ENCODE peak calls at places on chromosomes 11 and 22, in seven cellular contexts. A is heart right ventricle; S is fibroblast of pulmonary artery; W is CD8-positive, alpha-beta T cell; J is CD4-positive, CD25-positive, alpha-beta regulatory T cell; G is ascending aorta; Z is neural progenitor cell. V is an unnamed sample.

GRCh38 chr22:25880524-25880923 is 138.5 kb downstream of the MYO18B start:
- DNase-seq in A (no peak), S (no peak), W (no peak), J (no peak), G (no peak), Z (no peak), V (no peak)

GRCh38 chr11:77705195-77705876 is 67.7 kb upstream of the CLNS1A start:
- DNase-seq in A (no peak), S (peak), W (no peak), J (no peak), G (no peak), Z (no peak), V (peak)

GRCh38 chr11:67389477-67389876 is 2.3 kb upstream of the RAD9A start:
- DNase-seq in A (no peak), S (no peak), W (peak), J (peak), G (no peak), Z (peak), V (no peak)

GRCh38 chr11:208177-208916 is 839 bp downstream of the RIC8A start:
- DNase-seq in A (peak), S (peak), W (peak), J (peak), G (peak), Z (peak), V (peak)

GRCh38 chr11:93407777-93408401 is 77.3 kb downstream of the DEUP1 start:
- DNase-seq in A (no peak), S (peak), W (no peak), J (no peak), G (no peak), Z (no peak), V (no peak)

GRCh38 chr11:111510311-111510710 is 1.9 kb downstream of the BTG4 start:
- DNase-seq in A (no peak), S (no peak), W (no peak), J (no peak), G (no peak), Z (no peak), V (no peak)

GRCh38 chr11:133920109-133920990 is 36.4 kb downstream of the IGSF9B start:
- DNase-seq in A (no peak), S (no peak), W (no peak), J (no peak), G (no peak), Z (no peak), V (no peak)

GRCh38 chr22:32518848-32519247 is 44.2 kb downstream of the FBXO7 start:
- DNase-seq in A (no peak), S (no peak), W (no peak), J (no peak), G (no peak), Z (no peak), V (peak)

GRCh38 chr11:74397531-74398243 is 546 bp downstream of the PGM2L1 start:
- DNase-seq in A (no peak), S (no peak), W (peak), J (peak), G (no peak), Z (peak), V (peak)

GRCh38 chr11:123194308-123195181 is 503 bp downstream of the CLMP start:
- DNase-seq in A (no peak), S (peak), W (no peak), J (no peak), G (no peak), Z (peak), V (peak)
- H3K4me3 ChIP-seq in A (peak), S (peak), W (peak), J (no peak), G (peak), Z (peak), V (peak)

GRCh38 chr11:12815150-12815523 is 140.9 kb downstream of the TEAD1 start:
- DNase-seq in A (no peak), S (no peak), W (no peak), J (no peak), G (no peak), Z (no peak), V (no peak)
- H3K4me3 ChIP-seq in A (peak), S (peak), W (no peak), J (no peak), G (peak), Z (no peak), V (no peak)

GRCh38 chr22:46047841-46048595 is 71.1 kb upstream of the WNT7B start:
- DNase-seq in A (no peak), S (no peak), W (no peak), J (no peak), G (peak), Z (no peak), V (no peak)

GRCh38 chr22:46046299-46046685 is 69.3 kb upstream of the WNT7B start:
- DNase-seq in A (no peak), S (no peak), W (no peak), J (no peak), G (peak), Z (no peak), V (no peak)

GRCh38 chr22:46044718-46045458 is 67.9 kb upstream of the WNT7B start:
- DNase-seq in A (no peak), S (no peak), W (no peak), J (no peak), G (peak), Z (peak), V (no peak)

GRCh38 chr22:46045459-46046298 is 68.7 kb upstream of the WNT7B start:
- DNase-seq in A (no peak), S (no peak), W (no peak), J (no peak), G (peak), Z (no peak), V (no peak)

GRCh38 chr22:46047226-46047625 is 70.3 kb upstream of the WNT7B start:
- DNase-seq in A (no peak), S (no peak), W (no peak), J (no peak), G (no peak), Z (no peak), V (no peak)
- H3K4me3 ChIP-seq in A (no peak), S (no peak), W (no peak), J (no peak), G (peak), Z (no peak), V (no peak)

GRCh38 chr11:63535734-63536133 is 874 bp upstream of the PLAAT4 start:
- DNase-seq in A (no peak), S (no peak), W (no peak), J (no peak), G (no peak), Z (no peak), V (no peak)

GRCh38 chr11:63534895-63535461 is 1.6 kb upstream of the PLAAT4 start:
- DNase-seq in A (no peak), S (no peak), W (peak), J (no peak), G (no peak), Z (no peak), V (no peak)

GRCh38 chr11:63534076-63534475 is 2.5 kb upstream of the PLAAT4 start:
- DNase-seq in A (no peak), S (no peak), W (no peak), J (no peak), G (no peak), Z (no peak), V (no peak)

GRCh38 chr11:63537293-63538101 is 889 bp downstream of the PLAAT4 start:
- DNase-seq in A (peak), S (peak), W (no peak), J (no peak), G (peak), Z (no peak), V (peak)

GRCh38 chr11:63536669-63537292 is at the start of gene PLAAT4:
- DNase-seq in A (peak), S (peak), W (no peak), J (peak), G (no peak), Z (no peak), V (peak)
- H3K4me3 ChIP-seq in A (peak), S (peak), W (peak), J (peak), G (peak), Z (no peak), V (peak)

GRCh38 chr11:27201454-27202302 is 161.1 kb downstream of the BBOX1 start:
- DNase-seq in A (peak), S (peak), W (no peak), J (no peak), G (no peak), Z (no peak), V (peak)
- H3K4me3 ChIP-seq in A (no peak), S (no peak), W (no peak), J (no peak), G (no peak), Z (no peak), V (no peak)

GRCh38 chr11:2914475-2915195 is 14.6 kb downstream of the PHLDA2 start:
- DNase-seq in A (peak), S (no peak), W (no peak), J (no peak), G (no peak), Z (no peak), V (no peak)
- H3K4me3 ChIP-seq in A (peak), S (no peak), W (no peak), J (no peak), G (no peak), Z (no peak), V (no peak)

GRCh38 chr22:37192232-37192631 is 4.2 kb upstream of the C1QTNF6 start:
- DNase-seq in A (no peak), S (no peak), W (no peak), J (no peak), G (no peak), Z (no peak), V (peak)

GRCh38 chr22:37189011-37189466 is 992 bp upstream of the C1QTNF6 start:
- DNase-seq in A (no peak), S (peak), W (no peak), J (no peak), G (no peak), Z (no peak), V (no peak)

GRCh38 chr22:37187891-37188761 is at the start of gene C1QTNF6:
- DNase-seq in A (no peak), S (peak), W (peak), J (no peak), G (no peak), Z (peak), V (no peak)

GRCh38 chr22:37192741-37193140 is 4.7 kb upstream of the C1QTNF6 start:
- DNase-seq in A (no peak), S (no peak), W (no peak), J (no peak), G (no peak), Z (no peak), V (no peak)

DNA sequence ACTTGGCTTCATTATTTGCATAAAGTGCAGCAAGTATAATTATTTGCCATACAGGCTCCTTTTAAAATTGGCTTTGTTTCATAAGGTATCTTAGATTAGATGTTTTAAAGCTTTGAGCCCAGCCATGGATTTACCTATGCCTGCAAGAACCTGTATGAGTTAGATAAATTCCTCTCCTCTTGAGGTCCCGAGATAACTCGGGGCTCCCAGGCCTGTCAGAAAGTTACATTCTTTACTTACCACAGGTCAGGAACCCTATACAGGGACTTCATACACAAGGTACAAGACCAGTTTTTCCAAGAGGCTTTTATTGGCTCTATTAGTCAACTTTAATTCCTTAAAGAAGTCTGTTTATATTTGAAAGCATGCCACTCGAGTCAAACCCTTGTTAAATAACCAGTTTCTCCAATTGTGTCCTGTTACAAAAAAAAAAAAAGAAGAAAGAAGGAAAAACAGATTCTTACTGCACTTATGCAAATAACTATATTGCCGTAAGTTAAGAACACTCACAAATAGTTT is 2.3 kb upstream of the C1QTNF6 start:
- DNase-seq in A (no peak), S (no peak), W (no peak), J (no peak), G (no peak), Z (no peak), V (no peak)
- H3K4me3 ChIP-seq in A (no peak), S (no peak), W (no peak), J (no peak), G (no peak), Z (no peak), V (no peak)

GRCh38 chr11:45354976-45355705 is 69.0 kb upstream of the SYT13 start:
- DNase-seq in A (peak), S (peak), W (peak), J (peak), G (peak), Z (peak), V (peak)
- H3K4me3 ChIP-seq in A (peak), S (peak), W (peak), J (peak), G (peak), Z (peak), V (peak)

V was measured in small intestine.